ENCODE peak calls at places on chromosomes 7 and 10, in seven cellular contexts. E is endodermal cell, R is hepatocyte, P is fibroblast of the aortic adventitia, U is GM13976, X is neural crest cell, T is cardiac fibroblast. I is an unnamed sample.
A peak's percentile ranks its signal among the peaks of the same experiment; 100 is the strongest.

GRCh38 chr10:115056186-115056585 is 37.0 kb upstream of the ATRNL1 start:
- DNase-seq in E (peak; percentile 64), R (no peak), P (no peak), U (no peak), X (no peak), T (no peak), I (no peak)

GRCh38 chr10:42754155-42755027 is 28.2 kb upstream of the BMS1 start:
- DNase-seq in E (peak; percentile 85), R (peak; percentile 53), P (no peak), U (peak; percentile 56), X (peak; percentile 15), T (peak; percentile 25), I (no peak)

GRCh38 chr10:24255907-24256306 is 47.0 kb downstream of the KIAA1217 start:
- DNase-seq in E (no peak), R (peak; percentile 11), P (no peak), U (no peak), X (no peak), T (no peak), I (no peak)

GRCh38 chr7:38373155-38373554 is 99.7 kb upstream of the TARP start:
- DNase-seq in E (no peak), R (no peak), P (no peak), U (no peak), X (no peak), T (peak; percentile 15), I (no peak)

GRCh38 chr7:147779949-147780348 is 810.6 kb upstream of the C7orf33 start:
- DNase-seq in E (no peak), R (no peak), P (no peak), U (no peak), X (no peak), T (no peak), I (no peak)

GRCh38 chr10:57822965-57823364 is 444.7 kb downstream of the IPMK start:
- DNase-seq in E (no peak), R (no peak), P (no peak), U (no peak), X (no peak), T (no peak), I (no peak)

GRCh38 chr10:85619832-85620231 is 746.8 kb downstream of the GRID1 start:
- DNase-seq in E (peak; percentile 21), R (no peak), P (no peak), U (no peak), X (no peak), T (no peak), I (no peak)

GRCh38 chr10:125562737-125563136 is 120.2 kb downstream of the TEX36 start:
- DNase-seq in E (peak; percentile 75), R (no peak), P (no peak), U (no peak), X (no peak), T (no peak), I (no peak)

GRCh38 chr10:56255298-56255697 is 105.8 kb downstream of the ZWINT start:
- DNase-seq in E (no peak), R (no peak), P (no peak), U (no peak), X (no peak), T (no peak), I (no peak)

GRCh38 chr7:4702961-4703512 is 20.9 kb downstream of the FOXK1 start:
- DNase-seq in E (peak; percentile 81), R (no peak), P (peak; percentile 37), U (no peak), X (no peak), T (peak; percentile 52), I (no peak)

GRCh38 chr7:236967-237366 is 44.6 kb downstream of the FAM20C start:
- DNase-seq in E (no peak), R (no peak), P (no peak), U (no peak), X (no peak), T (no peak), I (no peak)

GRCh38 chr10:7075110-7075509 is 335.7 kb downstream of the SFMBT2 start:
- DNase-seq in E (no peak), R (no peak), P (peak; percentile 22), U (no peak), X (no peak), T (no peak), I (no peak)

GRCh38 chr10:29862926-29863614 is 196.3 kb downstream of the JCAD start:
- DNase-seq in E (no peak), R (no peak), P (peak; percentile 93), U (no peak), X (no peak), T (no peak), I (peak; percentile 71)

GRCh38 chr7:46034056-46034768 is 113.1 kb upstream of the IGFBP3 start:
- DNase-seq in E (no peak), R (no peak), P (peak; percentile 87), U (no peak), X (no peak), T (peak; percentile 62), I (peak; percentile 83)

GRCh38 chr10:92200564-92200963 is 90.3 kb downstream of the CPEB3 start:
- DNase-seq in E (no peak), R (no peak), P (no peak), U (no peak), X (no peak), T (no peak), I (no peak)

GRCh38 chr7:540997-541396 is 21.4 kb upstream of the PDGFA start:
- DNase-seq in E (no peak), R (no peak), P (no peak), U (no peak), X (no peak), T (no peak), I (no peak)

GRCh38 chr10:104297697-104298660 is 29.0 kb downstream of the GSTO2 start:
- DNase-seq in E (peak; percentile 94), R (no peak), P (no peak), U (peak; percentile 35), X (peak; percentile 37), T (no peak), I (no peak)

GRCh38 chr7:149559711-149560110 is 62.1 kb upstream of the ZNF746 start:
- DNase-seq in E (no peak), R (no peak), P (peak; percentile 40), U (no peak), X (no peak), T (peak; percentile 34), I (peak; percentile 25)

GRCh38 chr10:55793024-55793423 is 568.0 kb downstream of the ZWINT start:
- DNase-seq in E (no peak), R (no peak), P (no peak), U (no peak), X (no peak), T (no peak), I (no peak)

DNA sequence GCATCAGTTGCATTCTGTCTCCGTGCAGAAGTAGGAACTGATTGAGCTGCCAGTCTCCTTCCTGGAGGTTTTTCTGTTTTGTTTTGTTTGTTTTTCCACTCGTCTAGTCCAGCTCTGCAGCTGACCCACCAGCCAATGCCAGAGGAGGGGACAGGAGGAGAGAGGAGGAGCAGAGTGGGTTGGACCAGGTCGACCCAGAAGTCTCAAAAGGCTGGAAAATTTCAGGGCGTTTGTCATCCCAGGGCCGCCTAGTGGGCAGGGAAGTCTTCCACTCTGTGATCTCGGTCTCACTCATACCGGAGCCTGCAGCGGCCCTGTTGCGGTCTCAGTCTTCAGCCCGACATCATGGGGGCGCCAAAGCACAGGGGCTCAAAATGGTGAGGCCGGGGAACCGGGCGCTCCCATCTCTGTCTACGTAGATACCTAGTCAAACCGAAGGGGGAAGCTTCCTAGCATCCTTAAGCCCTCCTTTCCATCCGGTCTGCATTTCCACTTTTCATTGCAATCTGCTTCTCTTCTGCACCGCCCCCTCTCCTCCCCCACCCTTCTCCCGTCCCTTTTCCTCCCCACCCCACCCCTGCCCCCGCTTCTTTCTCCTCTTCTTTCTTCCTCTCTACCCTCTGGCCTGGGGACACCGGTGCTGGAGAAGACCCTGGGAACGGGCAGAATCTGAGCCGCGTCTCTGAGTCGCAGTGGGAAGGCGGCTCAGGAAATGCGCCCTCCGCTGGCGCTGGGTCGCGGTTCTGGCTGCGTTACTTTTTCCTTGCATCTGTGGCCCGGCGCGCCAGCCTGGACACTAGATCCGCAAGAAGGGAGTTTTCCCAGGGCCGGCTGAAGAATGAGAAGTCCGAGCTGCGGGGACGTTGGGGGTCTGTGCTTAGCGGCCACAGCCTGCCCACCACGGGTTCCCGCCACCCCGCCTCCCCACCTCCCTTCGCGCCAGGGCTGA is 16.2 kb upstream of the PAX2 start:
- DNase-seq in E (peak; percentile 89), R (peak; percentile 64), P (peak; percentile 18), U (no peak), X (no peak), T (peak; percentile 31), I (no peak)
- TF ChIP-seq CTCF in E (peak; percentile 59), R (peak; percentile 40), P (peak; percentile 45), U (peak; percentile 18), X (peak; percentile 48), T (peak; percentile 34), I (peak; percentile 39)

GRCh38 chr7:34184466-34184865 is 279.1 kb downstream of the BMPER start:
- DNase-seq in E (no peak), R (no peak), P (no peak), U (no peak), X (no peak), T (no peak), I (no peak)
- TF ChIP-seq CTCF in E (peak; percentile 66), R (no peak), P (peak; percentile 34), U (no peak), X (peak; percentile 25), T (peak; percentile 16), I (no peak)

DNA sequence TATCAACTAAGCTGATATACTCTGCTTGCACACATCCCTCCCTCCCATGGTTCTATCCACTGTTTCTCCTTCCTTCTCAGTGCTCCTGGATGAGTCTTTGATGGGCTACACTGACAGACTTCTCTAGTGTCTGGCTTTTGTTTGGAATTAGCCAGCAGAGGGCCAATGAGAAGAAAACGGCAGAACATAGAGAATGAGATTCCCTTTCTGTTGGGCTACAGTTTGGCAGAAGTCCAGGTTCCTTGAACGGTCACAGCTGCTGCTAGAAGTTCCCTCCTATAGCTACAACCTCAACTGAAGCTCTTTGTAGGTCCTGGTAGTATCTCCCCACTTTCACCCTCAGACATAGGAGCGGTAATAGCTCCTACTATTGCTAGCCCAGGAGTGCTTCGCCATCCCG is 251.1 kb upstream of the LRRN3 start:
- DNase-seq in E (peak; percentile 55), R (peak; percentile 57), P (peak; percentile 11), U (no peak), X (no peak), T (peak; percentile 74), I (peak; percentile 0)
- TF ChIP-seq CTCF in E (peak; percentile 69), R (no peak), P (no peak), U (no peak), X (peak; percentile 15), T (peak; percentile 27), I (peak; percentile 4)

GRCh38 chr10:90718185-90718584 is 139.7 kb downstream of the HTR7 start:
- DNase-seq in E (no peak), R (no peak), P (peak; percentile 31), U (no peak), X (no peak), T (peak; percentile 35), I (no peak)
- TF ChIP-seq CTCF in E (peak; percentile 36), R (peak; percentile 29), P (peak; percentile 44), U (no peak), X (no peak), T (peak; percentile 25), I (no peak)

GRCh38 chr7:126361183-126361582 is 891.6 kb downstream of the GRM8 start:
- DNase-seq in E (no peak), R (no peak), P (no peak), U (no peak), X (no peak), T (no peak), I (no peak)
- TF ChIP-seq CTCF in E (no peak), R (no peak), P (no peak), U (no peak), X (no peak), T (no peak), I (no peak)

I was measured in AG09319.